ENCODE peak calls at places on chromosomes 12 and 14, in six cellular contexts. J is lung; F is HepG2; T is PC-3; N is CD4-positive, alpha-beta memory T cell; Y is fibroblast of lung. M is an unnamed sample. For H3K36me3, the result is how much of the 10 kb centered on the place peaks cover.

GRCh38 chr14:100567009-100567876 is 20.0 kb downstream of the BEGAIN start:
- DNase-seq in J (no peak), F (no peak), T (no peak), N (no peak), Y (no peak), M (no peak)

GRCh38 chr12:105696-106095 is 39.1 kb downstream of the IQSEC3 start:
- DNase-seq in J (no peak), F (no peak), T (no peak), N (no peak), Y (no peak), M (no peak)

GRCh38 chr14:103725001-103725682 is 9.5 kb downstream of the ZFYVE21 start:
- DNase-seq in J (no peak), F (no peak), T (no peak), N (no peak), Y (no peak), M (no peak)

GRCh38 chr12:56337753-56338221 is 897 bp upstream of the IL23A start:
- DNase-seq in J (no peak), F (no peak), T (no peak), N (no peak), Y (no peak), M (no peak)

GRCh38 chr14:47040490-47040889 is 388.9 kb upstream of the RPL10L start:
- DNase-seq in J (no peak), F (peak), T (peak), N (no peak), Y (peak), M (peak)

GRCh38 chr12:107645630-107646333 is 39.8 kb upstream of the PWP1 start:
- DNase-seq in J (no peak), F (no peak), T (no peak), N (no peak), Y (peak), M (peak)

GRCh38 chr12:45246202-45246601 is 30.3 kb downstream of the ANO6 start:
- DNase-seq in J (no peak), F (no peak), T (no peak), N (no peak), Y (no peak), M (no peak)

GRCh38 chr14:68306934-68307758 is 485.7 kb downstream of the ZFP36L1 start:
- DNase-seq in J (no peak), F (peak), T (peak), N (no peak), Y (peak), M (no peak)

GRCh38 chr12:57626111-57626928 is 6.7 kb downstream of the B4GALNT1 start:
- DNase-seq in J (no peak), F (no peak), T (no peak), N (no peak), Y (no peak), M (no peak)

GRCh38 chr14:99479903-99480855 is 480 bp downstream of the SETD3 start:
- DNase-seq in J (peak), F (peak), T (peak), N (peak), Y (peak), M (peak)

GRCh38 chr14:50103558-50103957 is 12.8 kb downstream of the VCPKMT start:
- DNase-seq in J (no peak), F (no peak), T (no peak), N (no peak), Y (no peak), M (no peak)

GRCh38 chr14:102754370-102755262 is 22.6 kb upstream of the TRAF3 start:
- DNase-seq in J (no peak), F (no peak), T (no peak), N (no peak), Y (no peak), M (no peak)

GRCh38 chr12:16984484-16984883 is 378.5 kb upstream of the LMO3 start:
- DNase-seq in J (no peak), F (no peak), T (no peak), N (no peak), Y (no peak), M (no peak)

GRCh38 chr14:91872517-91873470 is 5.5 kb upstream of the TC2N start:
- DNase-seq in J (peak), F (no peak), T (peak), N (peak), Y (peak), M (no peak)

GRCh38 chr14:76904740-76905569 is 78.7 kb downstream of the LRRC74A start:
- DNase-seq in J (peak), F (peak), T (peak), N (peak), Y (peak), M (peak)

GRCh38 chr12:120399531-120399930 is 30.6 kb upstream of the MSI1 start:
- DNase-seq in J (no peak), F (no peak), T (peak), N (no peak), Y (peak), M (no peak)

GRCh38 chr14:101367421-101368261 is 193.7 kb upstream of the DIO3 start:
- DNase-seq in J (no peak), F (no peak), T (no peak), N (no peak), Y (no peak), M (no peak)

GRCh38 chr12:3236345-3237153 is 159.4 kb downstream of the TSPAN9 start:
- DNase-seq in J (no peak), F (peak), T (peak), N (no peak), Y (peak), M (peak)

GRCh38 chr12:26566186-26566585 is 266.8 kb downstream of the ITPR2 start:
- DNase-seq in J (no peak), F (no peak), T (no peak), N (no peak), Y (no peak), M (no peak)

GRCh38 chr14:100537701-100538565 is 49.3 kb downstream of the BEGAIN start:
- DNase-seq in J (no peak), F (no peak), T (no peak), N (no peak), Y (no peak), M (no peak)

GRCh38 chr12:5047729-5048128 is 4.0 kb downstream of the KCNA5 start:
- DNase-seq in J (no peak), F (no peak), T (no peak), N (no peak), Y (no peak), M (no peak)

GRCh38 chr14:60848066-60848465 is 113.5 kb downstream of the MNAT1 start:
- DNase-seq in J (no peak), F (no peak), T (no peak), N (no peak), Y (no peak), M (no peak)

GRCh38 chr12:109482491-109482890 is 5.1 kb downstream of the UBE3B start:
- DNase-seq in J (no peak), F (no peak), T (no peak), N (no peak), Y (no peak), M (no peak)

GRCh38 chr12:109482894-109483293 is 5.5 kb downstream of the UBE3B start:
- DNase-seq in J (no peak), F (no peak), T (peak), N (no peak), Y (no peak), M (no peak)

GRCh38 chr12:109483346-109483745 is 5.9 kb downstream of the UBE3B start:
- DNase-seq in J (no peak), F (no peak), T (no peak), N (no peak), Y (no peak), M (no peak)

GRCh38 chr12:109487181-109488050 is 10.0 kb downstream of the UBE3B start:
- DNase-seq in J (no peak), F (no peak), T (no peak), N (no peak), Y (no peak), M (no peak)

DNA sequence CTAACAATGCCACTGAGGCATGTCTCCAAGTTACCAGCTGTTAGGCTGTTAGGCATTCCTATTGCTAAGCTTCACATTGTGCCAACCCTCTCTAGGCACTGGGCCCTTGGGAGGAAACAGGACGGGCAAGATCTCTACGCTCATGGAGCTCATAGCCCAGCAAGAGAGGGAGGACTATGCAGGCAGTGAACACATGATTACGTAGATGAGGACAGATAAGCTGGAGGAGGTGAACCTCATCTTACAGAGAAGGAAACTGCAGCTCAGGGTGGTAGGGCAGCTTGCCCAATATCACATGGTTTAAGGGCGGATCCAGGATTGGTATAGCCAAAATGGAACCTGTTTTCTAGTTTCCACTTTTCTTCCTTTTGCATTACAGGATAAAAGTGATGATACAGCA is 7.8 kb downstream of the UBE3B start:
- DNase-seq in J (no peak), F (no peak), T (no peak), N (no peak), Y (no peak), M (no peak)
- H3K36me3 ChIP-seq in J (half or more), F (half or more), T (half or more), N (half or more), Y (under half), M (half or more)

DNA sequence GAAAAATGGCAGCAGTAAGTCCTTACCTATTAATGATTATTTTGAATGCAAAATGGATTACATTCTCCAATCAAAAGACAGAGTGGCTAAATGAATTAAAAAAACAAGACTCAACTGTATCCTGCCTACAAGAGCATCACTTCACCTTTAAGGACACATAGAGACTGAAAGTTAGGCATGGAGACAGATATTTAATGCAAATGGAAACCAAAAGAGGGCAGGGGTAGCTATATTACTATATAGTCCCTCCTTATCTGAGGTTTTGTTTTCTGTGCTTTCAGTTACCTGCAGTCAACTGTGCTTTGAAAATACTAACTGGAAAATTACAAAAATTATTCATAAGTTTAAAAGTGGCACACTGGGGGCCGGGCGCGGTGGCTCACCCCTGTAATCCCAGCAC is 17.2 kb downstream of the NECAP1 start:
- DNase-seq in J (no peak), F (no peak), T (no peak), N (no peak), Y (no peak), M (no peak)
- H3K36me3 ChIP-seq in J (under half), F (under half), T (under half), N (under half), Y (under half), M (under half)

GRCh38 chr12:46362895-46363581 is 9.5 kb downstream of the SLC38A2 start:
- DNase-seq in J (no peak), F (no peak), T (no peak), N (no peak), Y (no peak), M (peak)

GRCh38 chr12:46359667-46360280 is 12.8 kb downstream of the SLC38A2 start:
- DNase-seq in J (no peak), F (no peak), T (no peak), N (no peak), Y (no peak), M (no peak)

GRCh38 chr12:46360370-46360769 is 12.2 kb downstream of the SLC38A2 start:
- DNase-seq in J (no peak), F (no peak), T (no peak), N (no peak), Y (no peak), M (no peak)

GRCh38 chr12:46360908-46361666 is 11.5 kb downstream of the SLC38A2 start:
- DNase-seq in J (no peak), F (no peak), T (no peak), N (no peak), Y (no peak), M (no peak)

DNA sequence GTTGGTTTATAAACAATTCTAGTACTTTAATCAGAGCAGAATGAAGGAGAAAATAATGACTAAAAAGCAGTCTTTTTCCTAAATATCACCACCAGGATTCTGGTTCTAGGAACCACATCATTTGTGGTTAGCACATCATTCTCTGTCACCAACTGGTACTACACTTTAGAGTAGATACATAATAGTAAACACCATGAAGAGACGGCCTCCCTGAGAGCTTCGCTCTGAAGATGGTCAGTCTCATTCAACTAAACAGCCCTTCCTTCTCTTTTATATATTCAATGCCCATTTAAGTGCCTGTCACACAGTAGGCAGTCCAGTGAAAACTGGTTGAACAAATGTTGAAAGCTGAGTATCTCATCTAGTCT is 10.9 kb downstream of the SLC38A2 start:
- DNase-seq in J (no peak), F (no peak), T (no peak), N (no peak), Y (no peak), M (no peak)
- H3K36me3 ChIP-seq in J (under half), F (half or more), T (half or more), N (half or more), Y (under half), M (half or more)

GRCh38 chr14:21163721-21164120 is 7.9 kb upstream of the OR5AU1 start:
- DNase-seq in J (no peak), F (no peak), T (no peak), N (no peak), Y (no peak), M (no peak)

GRCh38 chr14:21155963-21156362 is at the start of gene OR5AU1:
- DNase-seq in J (no peak), F (no peak), T (no peak), N (no peak), Y (no peak), M (no peak)

DNA sequence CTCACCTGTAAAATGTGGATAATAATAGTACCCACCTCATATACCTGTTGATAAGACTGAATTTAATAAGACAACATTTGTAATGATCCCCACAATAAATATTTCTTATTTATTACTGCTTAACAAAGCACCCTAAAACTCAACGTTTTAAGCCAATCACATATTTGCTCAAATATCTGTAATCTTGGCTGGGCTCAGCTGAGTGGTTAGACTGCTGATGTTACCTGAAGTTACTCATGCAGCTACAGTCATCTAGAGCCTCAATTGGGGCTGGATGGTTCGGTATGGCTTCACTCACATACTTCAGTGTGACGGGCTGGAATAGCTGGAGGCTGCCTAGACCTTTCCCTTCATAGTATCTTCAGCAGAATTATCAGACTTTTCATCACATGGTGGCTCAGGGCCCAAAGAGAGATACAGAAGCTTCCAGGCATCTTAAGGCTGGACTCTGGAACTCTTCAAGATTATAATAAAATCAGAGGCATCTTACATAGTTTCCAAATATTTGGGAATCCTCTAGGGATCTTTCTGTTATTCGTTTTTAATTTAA is 4.3 kb upstream of the OR5AU1 start:
- DNase-seq in J (no peak), F (no peak), T (no peak), N (no peak), Y (no peak), M (no peak)
- H3K36me3 ChIP-seq in J (under half), F (under half), T (under half), N (under half), Y (under half), M (under half)

DNA sequence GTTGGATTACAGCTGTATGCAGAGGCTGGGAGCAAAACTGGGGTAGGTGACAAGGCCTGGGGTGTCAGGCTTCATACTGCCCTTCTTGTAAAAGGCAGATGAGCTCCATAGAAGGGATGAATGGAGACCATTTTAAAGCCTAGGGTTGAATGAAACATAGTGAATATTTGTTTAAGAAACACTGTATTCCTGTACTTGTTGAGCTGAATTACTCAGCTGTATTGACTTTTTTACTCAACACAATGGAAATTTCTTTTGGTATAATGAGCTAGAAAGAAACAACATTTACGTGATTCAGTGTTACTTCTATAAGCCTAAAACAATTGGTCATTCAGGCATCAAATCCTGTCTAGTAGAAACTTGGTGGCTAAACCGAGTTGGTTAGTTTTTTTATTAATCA is 14.1 kb downstream of the ATP6V0A2 start:
- DNase-seq in J (no peak), F (no peak), T (no peak), N (no peak), Y (no peak), M (no peak)
- H3K36me3 ChIP-seq in J (under half), F (half or more), T (under half), N (under half), Y (under half), M (half or more)

GRCh38 chr12:53466640-53467039 is 14.7 kb downstream of the PCBP2 start:
- DNase-seq in J (no peak), F (no peak), T (no peak), N (no peak), Y (no peak), M (no peak)
- H3K36me3 ChIP-seq in J (half or more), F (half or more), T (half or more), N (half or more), Y (under half), M (half or more)

GRCh38 chr12:132646850-132647249 is 28.3 kb downstream of the P2RX2 start:
- DNase-seq in J (no peak), F (no peak), T (no peak), N (no peak), Y (no peak), M (no peak)
- H3K36me3 ChIP-seq in J (under half), F (half or more), T (half or more), N (under half), Y (under half), M (half or more)

DNA sequence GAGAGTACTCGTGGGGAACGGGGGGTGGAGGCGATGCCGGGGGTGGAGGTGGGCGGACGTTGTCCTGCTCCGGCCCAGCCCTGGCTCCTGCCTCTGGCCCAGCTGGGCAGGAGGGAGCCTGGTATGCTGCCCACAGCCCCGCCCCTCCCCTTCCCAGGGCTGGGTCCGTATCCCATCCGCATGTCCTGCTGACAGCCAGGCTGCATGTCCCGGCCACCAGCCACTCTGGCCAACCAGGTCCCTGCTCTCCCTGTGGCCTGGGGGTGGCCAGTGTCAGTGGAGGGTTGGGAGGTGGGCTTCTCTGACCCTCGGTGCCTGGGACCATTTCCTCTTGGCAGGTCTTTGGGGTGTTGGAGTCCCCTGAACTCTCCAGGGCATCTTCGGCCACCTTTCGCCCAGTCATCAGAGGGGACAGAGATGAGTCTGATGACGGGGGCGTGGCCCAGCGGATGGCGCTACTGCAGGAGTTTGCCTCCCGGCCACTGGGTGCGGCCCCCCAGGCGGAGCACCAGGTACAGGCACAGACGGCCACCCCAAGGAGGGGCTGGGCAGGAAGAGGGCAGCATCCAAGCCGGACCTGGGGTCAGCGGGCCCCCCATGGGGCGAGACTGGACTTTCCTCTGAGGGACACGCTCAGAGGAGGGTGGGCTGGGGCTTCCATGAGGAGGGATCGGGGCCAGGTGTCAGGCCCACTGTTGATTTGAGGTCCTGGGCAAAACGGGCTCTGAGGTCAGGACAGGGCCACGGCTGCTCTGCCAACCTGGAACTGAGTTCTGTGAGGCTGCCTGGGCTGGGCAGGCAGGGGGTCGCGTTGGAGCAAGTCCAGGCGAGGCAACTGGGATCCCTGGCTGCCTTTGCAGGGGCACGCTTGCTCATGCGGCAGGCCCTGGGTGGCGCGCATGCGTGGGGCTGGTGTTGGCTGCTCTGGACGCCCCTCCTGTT is 20.2 kb downstream of the CEP170B start:
- DNase-seq in J (no peak), F (no peak), T (no peak), N (no peak), Y (no peak), M (no peak)
- H3K36me3 ChIP-seq in J (half or more), F (under half), T (under half), N (under half), Y (under half), M (under half)